ENCODE peak calls at places on chromosomes 1 and 21, in five cellular contexts. G is BJ, V is EH, S is neuronal stem cell, M is GM18507. R is an unnamed sample.

GRCh38 chr21:31180256-31181088 is 142.2 kb upstream of the KRTAP19-8 start:
- DNase-seq in G (no peak), V (peak), S (no peak), M (no peak), R (no peak)

GRCh38 chr1:221458430-221459156 is 283.3 kb downstream of the DUSP10 start:
- DNase-seq in G (peak), V (peak), S (no peak), M (no peak), R (no peak)

GRCh38 chr1:220852408-220852807 is 26.8 kb upstream of the HLX start:
- DNase-seq in G (no peak), V (no peak), S (no peak), M (no peak), R (no peak)

GRCh38 chr21:25179116-25179515 is 428.2 kb downstream of the MRPL39 start:
- DNase-seq in G (no peak), V (peak), S (no peak), M (no peak), R (no peak)

GRCh38 chr1:27099904-27100796 is 54.8 kb downstream of the SLC9A1 start:
- DNase-seq in G (no peak), V (peak), S (no peak), M (no peak), R (no peak)

GRCh38 chr21:32200029-32200428 is 78.8 kb downstream of the MIS18A start:
- DNase-seq in G (no peak), V (no peak), S (no peak), M (no peak), R (no peak)

GRCh38 chr1:151606384-151606783 is 5.5 kb upstream of the SNX27 start:
- DNase-seq in G (no peak), V (no peak), S (no peak), M (no peak), R (peak)

GRCh38 chr21:44384968-44385367 is 31.5 kb downstream of the TRPM2 start:
- DNase-seq in G (no peak), V (no peak), S (no peak), M (no peak), R (no peak)

GRCh38 chr1:28343405-28343804 is 14.6 kb downstream of the MED18 start:
- DNase-seq in G (peak), V (peak), S (no peak), M (no peak), R (no peak)

GRCh38 chr1:171434717-171435346 is 50.5 kb upstream of the PRRC2C start:
- DNase-seq in G (peak), V (peak), S (no peak), M (no peak), R (peak)

GRCh38 chr21:8998946-8999681 is 1522.3 kb upstream of the TPTE start:
- DNase-seq in G (no peak), V (no peak), S (no peak), M (no peak), R (no peak)

GRCh38 chr1:181733486-181733885 is 250.2 kb downstream of the CACNA1E start:
- DNase-seq in G (no peak), V (no peak), S (no peak), M (no peak), R (no peak)

R was measured in Caki2.